ENCODE peak calls at places on chromosomes 1 and 21, in five cellular contexts. A is ovary, B is transverse colon, H is sigmoid colon, I is A549. G is an unnamed sample. For H3K4me1, the result is how much of the 10 kb centered on the place peaks cover.

GRCh38 chr1:55571767-55572166 is 356.6 kb upstream of the USP24 start:
- DNase-seq in H (no peak), I (no peak), A (no peak), B (no peak), G (no peak)

GRCh38 chr1:226702957-226703831 is 35.9 kb downstream of the ITPKB start:
- DNase-seq in B (peak), I (peak), A (peak), H (peak), G (peak)

GRCh38 chr1:46173361-46173856 is 1.5 kb upstream of the TSPAN1 start:
- DNase-seq in I (no peak), H (no peak), B (no peak), A (no peak), G (no peak)

GRCh38 chr21:18244721-18245486 is at the start of gene CHODL:
- DNase-seq in B (no peak), A (no peak), H (no peak), I (no peak), G (no peak)

GRCh38 chr1:161074676-161075368 is 5.1 kb upstream of the ARHGAP30 start:
- DNase-seq in I (no peak), A (no peak), H (no peak), B (no peak), G (no peak)

GRCh38 chr21:22145555-22145954 is 1147.3 kb downstream of the NCAM2 start:
- DNase-seq in H (no peak), B (no peak), I (no peak), A (no peak), G (no peak)

GRCh38 chr1:41762251-41762650 is 156.5 kb downstream of the HIVEP3 start:
- DNase-seq in H (no peak), B (no peak), A (no peak), I (no peak), G (no peak)

GRCh38 chr1:159171688-159172501 is 480 bp downstream of the CADM3 start:
- DNase-seq in I (peak), H (peak), A (no peak), B (no peak), G (no peak)

GRCh38 chr1:92066321-92066720 is 8.9 kb downstream of the SETSIP start:
- DNase-seq in H (no peak), A (no peak), B (no peak), I (no peak), G (no peak)

GRCh38 chr21:40254540-40255455 is 387.6 kb downstream of the PCP4 start:
- DNase-seq in A (no peak), I (no peak), B (no peak), H (no peak), G (no peak)

GRCh38 chr21:28731700-28732321 is 260.9 kb downstream of the LTN1 start:
- DNase-seq in A (no peak), I (no peak), B (no peak), H (no peak), G (no peak)

GRCh38 chr1:94952539-94952938 is 25.6 kb upstream of the CNN3 start:
- DNase-seq in H (no peak), I (no peak), B (no peak), A (no peak), G (no peak)
- TF ChIP-seq EP300 in H (no peak), I (no peak), B (no peak), A (no peak), G (no peak)

GRCh38 chr1:211332036-211332616 is 5.5 kb downstream of the TRAF5 start:
- DNase-seq in I (no peak), B (no peak), H (no peak), A (no peak), G (no peak)

GRCh38 chr1:211331011-211331709 is 4.5 kb downstream of the TRAF5 start:
- DNase-seq in I (no peak), A (no peak), B (no peak), H (no peak), G (no peak)

GRCh38 chr1:211328866-211329265 is 2.2 kb downstream of the TRAF5 start:
- DNase-seq in B (no peak), I (no peak), A (no peak), H (no peak), G (no peak)

GRCh38 chr1:211329764-211330201 is 3.1 kb downstream of the TRAF5 start:
- DNase-seq in B (no peak), I (no peak), H (no peak), A (no peak), G (no peak)

DNA sequence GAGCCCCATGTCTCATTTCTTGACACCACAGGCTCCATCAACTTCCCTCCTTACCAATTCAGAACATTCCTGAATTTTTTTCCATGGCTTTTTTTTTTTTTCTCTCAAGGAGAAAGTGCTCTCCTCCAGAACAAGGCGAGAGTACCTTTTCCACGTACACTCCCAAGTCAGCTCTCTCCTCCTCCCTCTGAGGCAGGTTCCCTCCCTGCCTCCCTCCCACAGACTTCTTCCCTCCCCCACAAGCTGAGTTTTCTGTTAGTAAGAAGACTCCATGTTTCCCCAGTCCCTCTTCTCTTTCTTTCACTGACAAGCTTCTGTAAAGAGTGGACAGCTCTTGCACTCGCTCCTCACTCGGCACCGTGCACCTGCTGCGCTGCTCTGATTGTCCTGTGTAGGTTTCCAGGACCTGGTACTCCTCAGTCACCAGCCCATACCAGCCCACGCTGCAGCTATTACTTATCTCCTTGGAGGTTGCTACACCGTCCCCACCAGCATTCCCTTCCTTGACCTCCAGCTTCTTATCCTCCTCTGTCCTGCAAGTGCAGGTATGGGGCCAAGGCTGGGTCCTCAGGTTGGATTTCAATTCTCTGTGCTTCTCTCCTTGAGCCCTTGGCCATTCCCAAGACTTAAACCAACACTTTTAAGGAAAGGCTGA is 3.8 kb downstream of the TRAF5 start:
- DNase-seq in A (no peak), B (no peak), H (no peak), I (no peak), G (no peak)
- H3K4me1 ChIP-seq in A (under half), B (under half), H (under half), I (under half), G (under half)

DNA sequence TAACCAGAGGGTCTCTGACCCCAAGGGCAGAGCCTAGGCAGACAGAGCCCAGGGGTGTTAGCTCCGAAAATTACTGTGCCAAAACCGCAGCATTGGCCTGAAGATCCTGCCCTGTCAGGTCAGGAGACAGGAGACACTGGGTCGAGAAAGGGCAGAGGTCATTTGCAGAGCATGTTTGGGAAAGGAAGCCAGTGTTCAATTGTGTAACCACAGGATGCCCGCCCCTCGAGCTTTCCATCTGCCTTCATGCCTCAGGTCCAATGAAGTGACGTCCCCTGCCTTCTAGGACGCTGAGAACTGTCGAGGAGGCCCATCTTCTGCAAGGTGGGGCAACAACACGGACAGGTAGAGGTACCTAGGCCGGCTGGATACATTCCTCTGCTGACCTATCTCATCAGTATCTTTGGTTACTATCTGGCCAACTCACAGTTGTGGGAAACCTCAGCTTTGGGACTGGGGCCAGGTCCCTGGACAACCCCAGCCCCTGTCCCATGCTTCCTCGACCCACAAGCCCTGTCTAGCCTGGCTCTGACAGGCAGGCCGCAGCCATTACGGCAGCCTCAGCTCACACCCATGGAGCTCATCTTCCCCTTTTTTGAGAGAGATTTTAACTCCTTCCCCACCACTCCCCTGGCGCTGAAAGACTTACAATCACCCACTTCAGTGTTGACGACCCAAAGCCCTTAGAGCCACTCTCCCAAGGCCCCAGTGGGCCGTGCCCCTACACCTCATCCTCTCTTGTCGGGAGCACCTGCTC is 1.3 kb downstream of the ARL8A start:
- DNase-seq in A (no peak), H (peak), I (peak), B (peak), G (peak)
- TF ChIP-seq EP300 in A (no peak), H (no peak), I (no peak), B (no peak), G (no peak)

GRCh38 chr1:203684077-203684476 is 57.4 kb downstream of the ATP2B4 start:
- DNase-seq in I (no peak), A (no peak), H (no peak), B (no peak), G (no peak)
- H3K4me1 ChIP-seq in I (under half), A (under half), H (under half), B (under half), G (under half)

GRCh38 chr1:1001631-1002300 is 1.9 kb upstream of the HES4 start:
- DNase-seq in I (peak), A (peak), H (peak), B (peak), G (peak)

GRCh38 chr1:998905-999796 is 746 bp downstream of the HES4 start:
- DNase-seq in B (no peak), I (no peak), H (peak), A (peak), G (no peak)

GRCh38 chr1:1001057-1001630 is 1.2 kb upstream of the HES4 start:
- DNase-seq in H (peak), A (peak), I (no peak), B (no peak), G (no peak)

GRCh38 chr1:999797-1000356 is at the start of gene HES4:
- DNase-seq in B (peak), I (no peak), H (peak), A (peak), G (peak)

DNA sequence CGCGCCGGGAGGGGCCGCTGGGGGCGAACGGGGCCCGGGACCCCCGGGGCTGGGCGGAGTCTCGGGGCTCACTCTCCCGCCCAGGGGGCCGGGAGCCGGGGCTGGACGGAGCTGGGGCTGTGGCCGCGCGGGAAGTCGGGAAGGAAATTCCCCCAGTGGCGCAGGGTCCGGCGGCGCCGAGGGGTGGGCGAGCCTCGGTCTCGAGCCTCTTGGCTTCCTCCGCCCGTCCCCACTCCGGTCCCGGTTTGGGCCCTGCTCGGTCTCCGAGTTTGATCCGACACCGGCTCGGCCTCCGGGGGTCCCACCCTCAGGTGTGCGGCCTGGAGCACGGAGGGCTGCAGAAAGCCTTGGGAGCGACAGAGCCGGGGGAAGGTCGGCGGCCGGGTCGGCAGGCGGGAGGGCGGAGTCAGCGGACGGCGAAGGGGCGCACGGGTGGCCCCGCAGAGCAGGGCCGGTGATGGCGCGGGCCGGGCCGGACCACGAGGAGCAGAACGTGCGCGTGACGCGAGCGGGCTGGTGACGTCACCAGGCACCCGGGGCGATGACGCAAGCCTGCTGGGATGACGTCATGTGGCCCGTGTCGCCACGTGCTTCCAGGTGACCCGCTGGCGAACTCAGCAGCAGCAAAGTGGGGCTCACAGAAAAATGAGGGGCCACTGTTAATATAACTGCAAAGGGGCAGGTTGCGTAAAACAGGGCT is 610 bp upstream of the HES4 start:
- DNase-seq in I (no peak), B (peak), A (peak), H (peak), G (peak)
- TF ChIP-seq EP300 in I (no peak), B (peak), A (peak), H (peak), G (peak)